ENCODE peak calls at places on chromosomes 12 and 14, in eight cellular contexts. E, J, H, F, L, M, C and Q are unnamed samples.

GRCh38 chr12:27319394-27319793 is 13.2 kb upstream of the BMAL2 start:
- DNase-seq in J (no peak), L (no peak), M (no peak), C (no peak), F (peak), H (no peak), E (no peak), Q (peak)

GRCh38 chr12:41819948-41820347 is 324.7 kb downstream of the GXYLT1 start:
- DNase-seq in F (no peak), C (no peak), M (no peak), E (no peak), J (no peak), H (no peak), L (no peak), Q (no peak)

GRCh38 chr14:30064454-30064853 is 136.8 kb upstream of the PRKD1 start:
- DNase-seq in M (no peak), H (no peak), F (no peak), C (no peak), L (no peak), J (no peak), E (no peak), Q (no peak)

GRCh38 chr14:102187044-102187443 is 47.3 kb downstream of the WDR20 start:
- DNase-seq in E (no peak), F (peak), M (no peak), J (no peak), H (no peak), L (peak), C (no peak), Q (peak)

GRCh38 chr12:50187084-50187900 is 20.1 kb upstream of the CERS5 start:
- DNase-seq in H (no peak), C (no peak), L (no peak), M (no peak), E (no peak), J (no peak), F (no peak), Q (no peak)

GRCh38 chr12:2395352-2395977 is 342.7 kb downstream of the CACNA1C start:
- DNase-seq in C (peak), H (no peak), L (no peak), F (peak), M (no peak), J (no peak), E (no peak), Q (peak)

GRCh38 chr14:104659764-104660523 is 29.5 kb upstream of the INF2 start:
- DNase-seq in F (no peak), J (no peak), C (no peak), H (no peak), E (no peak), M (no peak), L (no peak), Q (no peak)

GRCh38 chr14:85516239-85517112 is 13.5 kb upstream of the FLRT2 start:
- DNase-seq in H (no peak), C (no peak), L (no peak), F (peak), E (no peak), J (no peak), M (no peak), Q (no peak)

GRCh38 chr12:54749191-54749818 is 101.1 kb upstream of the DCD start:
- DNase-seq in L (peak), H (no peak), M (no peak), F (peak), C (no peak), J (peak), E (peak), Q (peak)

GRCh38 chr12:62724947-62725447 is 210.0 kb downstream of the PPM1H start:
- DNase-seq in L (no peak), E (no peak), F (peak), C (peak), M (no peak), J (no peak), H (no peak), Q (peak)

GRCh38 chr12:106282457-106283097 is 20.0 kb upstream of the TCP11L2 start:
- DNase-seq in H (no peak), E (peak), C (peak), M (peak), J (peak), F (peak), L (no peak), Q (peak)

GRCh38 chr14:99724196-99724891 is 40.2 kb downstream of the CYP46A1 start:
- DNase-seq in M (no peak), H (peak), F (no peak), E (no peak), J (no peak), C (no peak), L (no peak), Q (no peak)

GRCh38 chr12:110039085-110039807 is 9.1 kb downstream of the C12orf76 start:
- DNase-seq in L (no peak), J (peak), H (no peak), M (no peak), C (peak), E (peak), F (peak), Q (peak)

GRCh38 chr14:22458737-22459136 is 130.3 kb downstream of the DAD1 start:
- DNase-seq in J (no peak), H (no peak), M (no peak), E (no peak), F (no peak), C (no peak), L (no peak), Q (no peak)

GRCh38 chr12:87687362-87687761 is 341.8 kb downstream of the C12orf50 start:
- DNase-seq in J (no peak), F (no peak), M (no peak), H (no peak), E (no peak), L (no peak), C (no peak), Q (no peak)

GRCh38 chr12:58368001-58368400 is 426.6 kb downstream of the ATP23 start:
- DNase-seq in L (no peak), C (no peak), H (no peak), M (no peak), F (peak), J (no peak), E (no peak), Q (no peak)

GRCh38 chr14:61860294-61860918 is 98.2 kb downstream of the SNAPC1 start:
- DNase-seq in M (peak), H (peak), C (peak), L (no peak), F (peak), J (peak), E (peak), Q (peak)

GRCh38 chr12:72359416-72359815 is 87.2 kb downstream of the TRHDE start:
- DNase-seq in M (no peak), J (no peak), C (no peak), H (no peak), E (no peak), F (no peak), L (no peak), Q (no peak)

GRCh38 chr14:104749958-104750529 is 2.9 kb upstream of the SIVA1 start:
- DNase-seq in L (no peak), F (peak), H (no peak), M (no peak), C (no peak), J (no peak), E (no peak), Q (no peak)

GRCh38 chr12:70576341-70577282 is 60.6 kb downstream of the PTPRB start:
- DNase-seq in F (peak), E (peak), H (no peak), C (no peak), M (no peak), L (peak), J (no peak), Q (peak)